ENCODE peak calls at places on chromosomes 3 and 15, in nine cellular contexts. R is HCT116, Q is transverse colon, B is GM23338, K is upper lobe of left lung, D is stomach, U is endothelial cell of umbilical vein, N is GM12892, L is HepG2. F is an unnamed sample.

GRCh38 chr15:48242015-48242414 is 35.9 kb downstream of the SLC12A1 start:
- DNase-seq in R (no peak), Q (no peak), B (no peak), K (no peak), D (no peak), U (no peak), N (no peak), L (no peak), F (no peak)

GRCh38 chr3:36695769-36696137 is 68.6 kb downstream of the DCLK3 start:
- DNase-seq in R (no peak), Q (no peak), B (no peak), K (no peak), D (no peak), U (no peak), N (no peak), L (no peak), F (no peak)

GRCh38 chr3:116148881-116149530 is 296.3 kb downstream of the LSAMP start:
- DNase-seq in R (no peak), Q (no peak), B (no peak), K (no peak), D (no peak), U (no peak), N (no peak), L (peak), F (no peak)

GRCh38 chr15:89553632-89554031 is 21.6 kb upstream of the TICRR start:
- DNase-seq in R (no peak), Q (no peak), B (no peak), K (no peak), D (no peak), U (no peak), N (no peak), L (no peak), F (no peak)

GRCh38 chr3:108393128-108393900 is 97.0 kb downstream of the HHLA2 start:
- DNase-seq in R (no peak), Q (no peak), B (no peak), K (no peak), D (no peak), U (no peak), N (no peak), L (no peak), F (no peak)

GRCh38 chr15:29924750-29925149 is 102.5 kb upstream of the TJP1 start:
- DNase-seq in R (no peak), Q (peak), B (peak), K (no peak), D (no peak), U (peak), N (no peak), L (peak), F (no peak)

GRCh38 chr15:58043192-58043903 is 22.2 kb downstream of the ALDH1A2 start:
- DNase-seq in R (peak), Q (peak), B (peak), K (no peak), D (peak), U (peak), N (no peak), L (peak), F (no peak)

GRCh38 chr15:67862771-67863441 is 23.1 kb upstream of the RNU6-1 start:
- DNase-seq in R (no peak), Q (no peak), B (no peak), K (no peak), D (no peak), U (no peak), N (no peak), L (no peak), F (no peak)

GRCh38 chr15:25891108-25891507 is 28.0 kb upstream of the ATP10A start:
- DNase-seq in R (no peak), Q (no peak), B (no peak), K (no peak), D (no peak), U (no peak), N (no peak), L (no peak), F (no peak)

GRCh38 chr3:143119974-143120715 is 574 bp downstream of the CHST2 start:
- DNase-seq in R (no peak), Q (peak), B (peak), K (peak), D (no peak), U (peak), N (peak), L (no peak), F (no peak)

GRCh38 chr15:73840771-73841170 is 32.6 kb upstream of the TBC1D21 start:
- DNase-seq in R (no peak), Q (no peak), B (no peak), K (no peak), D (no peak), U (no peak), N (no peak), L (no peak), F (no peak)

GRCh38 chr3:194485876-194486539 is 794 bp downstream of the ATP13A3 start:
- DNase-seq in R (no peak), Q (peak), B (peak), K (peak), D (peak), U (peak), N (peak), L (no peak), F (peak)

GRCh38 chr3:40985195-40985594 is 214.1 kb upstream of the CTNNB1 start:
- DNase-seq in R (no peak), Q (peak), B (no peak), K (no peak), D (no peak), U (peak), N (no peak), L (no peak), F (no peak)

GRCh38 chr3:134797080-134797801 is 2.2 kb downstream of the EPHB1 start:
- DNase-seq in R (no peak), Q (no peak), B (peak), K (peak), D (no peak), U (no peak), N (no peak), L (no peak), F (no peak)

GRCh38 chr3:34106879-34107278 is 308.4 kb downstream of the PDCD6IP start:
- DNase-seq in R (peak), Q (peak), B (peak), K (no peak), D (peak), U (peak), N (no peak), L (no peak), F (peak)

GRCh38 chr15:86644319-86644718 is 564.6 kb downstream of the AGBL1 start:
- DNase-seq in R (no peak), Q (no peak), B (no peak), K (no peak), D (no peak), U (no peak), N (no peak), L (no peak), F (no peak)

GRCh38 chr15:85494035-85494793 is 113.8 kb downstream of the AKAP13 start:
- DNase-seq in R (peak), Q (no peak), B (no peak), K (no peak), D (no peak), U (peak), N (no peak), L (no peak), F (no peak)

GRCh38 chr3:17500618-17501017 is 241.8 kb downstream of the TBC1D5 start:
- DNase-seq in R (peak), Q (no peak), B (no peak), K (no peak), D (no peak), U (peak), N (no peak), L (no peak), F (no peak)

GRCh38 chr15:101025896-101026631 is 106.9 kb downstream of the LRRK1 start:
- DNase-seq in R (no peak), Q (peak), B (no peak), K (peak), D (peak), U (no peak), N (no peak), L (no peak), F (no peak)

GRCh38 chr3:175150812-175151411 is 291.8 kb downstream of the NAALADL2 start:
- DNase-seq in R (peak), Q (peak), B (no peak), K (no peak), D (no peak), U (no peak), N (no peak), L (no peak), F (no peak)

GRCh38 chr3:194536883-194537637 is 50.3 kb upstream of the ATP13A3 start:
- DNase-seq in R (no peak), Q (peak), B (no peak), K (no peak), D (peak), U (peak), N (no peak), L (peak), F (no peak)

GRCh38 chr3:114460459-114460858 is 166.6 kb downstream of the TIGIT start:
- DNase-seq in R (no peak), Q (no peak), B (no peak), K (no peak), D (no peak), U (no peak), N (no peak), L (no peak), F (no peak)

GRCh38 chr15:58572521-58572920 is 140.7 kb downstream of the LIPC start:
- DNase-seq in R (no peak), Q (no peak), B (no peak), K (no peak), D (no peak), U (no peak), N (no peak), L (no peak), F (no peak)

GRCh38 chr3:194269610-194270145 is 81.5 kb downstream of the CPN2 start:
- DNase-seq in R (peak), Q (peak), B (peak), K (peak), D (peak), U (peak), N (no peak), L (no peak), F (no peak)

GRCh38 chr3:99702953-99703352 is 64.6 kb downstream of the COL8A1 start:
- DNase-seq in R (no peak), Q (no peak), B (no peak), K (no peak), D (no peak), U (no peak), N (no peak), L (no peak), F (no peak)

GRCh38 chr15:70375006-70375409 is 277.3 kb upstream of the TLE3 start:
- DNase-seq in R (no peak), Q (no peak), B (no peak), K (no peak), D (no peak), U (no peak), N (no peak), L (no peak), F (no peak)

GRCh38 chr15:32886441-32886840 is 168.6 kb downstream of the GREM1 start:
- DNase-seq in R (no peak), Q (no peak), B (peak), K (no peak), D (no peak), U (no peak), N (no peak), L (no peak), F (no peak)

GRCh38 chr3:188299713-188300112 is 145.8 kb downstream of the LPP start:
- DNase-seq in R (no peak), Q (no peak), B (no peak), K (no peak), D (no peak), U (no peak), N (no peak), L (no peak), F (no peak)

GRCh38 chr3:16151109-16151508 is 23.4 kb upstream of the GALNT15 start:
- DNase-seq in R (no peak), Q (peak), B (no peak), K (no peak), D (no peak), U (peak), N (no peak), L (no peak), F (no peak)

GRCh38 chr3:98977520-98977919 is 76.0 kb upstream of the DCBLD2 start:
- DNase-seq in R (peak), Q (no peak), B (no peak), K (no peak), D (no peak), U (peak), N (no peak), L (peak), F (no peak)

GRCh38 chr3:70726966-70727365 is 414.5 kb upstream of the MDFIC2 start:
- DNase-seq in R (no peak), Q (no peak), B (no peak), K (no peak), D (no peak), U (no peak), N (no peak), L (no peak), F (no peak)

GRCh38 chr15:42384597-42384996 is 25.3 kb downstream of the CAPN3 start:
- DNase-seq in R (no peak), Q (no peak), B (peak), K (no peak), D (no peak), U (no peak), N (no peak), L (no peak), F (no peak)

DNA sequence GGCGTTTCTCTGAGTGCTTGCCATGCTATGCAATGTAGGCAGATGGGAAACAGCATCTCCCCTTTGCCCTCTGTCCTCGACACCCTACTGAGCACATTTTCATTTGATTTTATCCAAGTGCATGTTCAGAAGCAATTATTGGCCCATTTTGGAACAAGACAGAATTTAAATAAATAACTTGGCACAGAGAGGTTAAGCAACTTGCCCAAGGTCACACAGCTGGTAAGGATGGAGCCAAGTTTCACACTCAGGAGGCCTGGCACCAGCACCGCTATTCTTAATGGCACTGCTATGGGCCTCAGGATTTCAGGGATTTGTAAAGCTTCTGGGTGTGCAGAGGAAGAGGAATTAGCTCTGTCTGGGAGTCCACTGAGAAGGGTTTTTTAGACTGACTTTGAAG is 2.5 kb upstream of the GRIP2 start:
- DNase-seq in R (no peak), Q (no peak), B (no peak), K (no peak), D (no peak), U (no peak), N (no peak), L (no peak), F (no peak)
- TF ChIP-seq POLR2AphosphoS5 in R (no peak), Q (no peak), B (no peak), K (no peak), D (no peak), U (no peak), N (no peak), L (no peak), F (no peak)

GRCh38 chr15:64731012-64731806 is 44.2 kb downstream of the RBPMS2 start:
- DNase-seq in R (peak), Q (peak), B (peak), K (no peak), D (peak), U (peak), N (peak), L (peak), F (peak)
- TF ChIP-seq POLR2AphosphoS5 in R (no peak), Q (no peak), B (peak), K (no peak), D (no peak), U (no peak), N (no peak), L (no peak), F (no peak)

DNA sequence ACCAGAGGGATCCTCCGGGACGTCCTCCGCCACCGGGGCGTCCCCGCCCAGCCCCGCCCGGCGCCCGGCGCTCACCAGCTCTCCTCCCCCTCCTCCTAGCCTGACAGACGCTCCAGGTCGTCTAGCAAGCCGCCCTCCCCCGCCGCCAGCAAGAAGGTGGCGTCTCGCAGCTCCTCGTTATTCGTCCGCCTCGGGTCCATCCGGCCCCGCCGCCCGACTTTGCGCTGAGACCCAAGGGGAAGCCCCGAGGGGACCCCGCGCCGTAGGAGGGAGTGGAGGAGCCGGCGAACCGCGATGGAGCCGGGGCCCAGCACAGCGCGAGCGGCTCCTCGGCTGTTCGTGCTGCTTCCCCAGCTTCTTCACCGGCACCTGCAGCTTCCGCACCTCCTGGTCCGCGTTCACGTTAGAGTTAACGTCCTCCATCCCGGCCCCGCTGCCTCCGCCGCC is 26.3 kb upstream of the MTHFS start:
- DNase-seq in R (no peak), Q (peak), B (peak), K (peak), D (peak), U (peak), N (peak), L (peak), F (peak)
- TF ChIP-seq POLR2AphosphoS5 in R (no peak), Q (peak), B (no peak), K (peak), D (peak), U (no peak), N (no peak), L (no peak), F (peak)

DNA sequence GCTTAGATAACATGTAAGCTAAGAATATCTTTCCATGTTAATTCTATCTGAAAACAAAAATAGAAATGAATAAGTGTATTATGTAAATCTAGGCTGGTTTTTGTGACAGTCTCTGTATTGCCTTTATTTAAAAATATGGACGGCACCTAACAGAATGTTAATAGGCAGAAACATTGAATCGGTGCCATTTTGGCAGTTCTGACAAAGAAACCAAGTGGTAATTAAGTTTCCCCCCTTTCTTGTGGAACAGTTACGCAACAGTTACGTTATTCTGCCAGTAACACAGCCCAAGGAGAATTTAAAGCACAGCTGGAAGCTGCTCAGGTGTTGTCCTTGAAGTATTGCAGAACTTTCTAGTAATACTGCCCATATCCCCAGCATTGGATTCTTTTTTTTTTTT is 21.5 kb downstream of the LARS2 start:
- DNase-seq in R (no peak), Q (no peak), B (no peak), K (no peak), D (no peak), U (no peak), N (no peak), L (no peak), F (peak)
- TF ChIP-seq POLR2AphosphoS5 in R (no peak), Q (peak), B (no peak), K (no peak), D (no peak), U (no peak), N (no peak), L (no peak), F (no peak)

DNA sequence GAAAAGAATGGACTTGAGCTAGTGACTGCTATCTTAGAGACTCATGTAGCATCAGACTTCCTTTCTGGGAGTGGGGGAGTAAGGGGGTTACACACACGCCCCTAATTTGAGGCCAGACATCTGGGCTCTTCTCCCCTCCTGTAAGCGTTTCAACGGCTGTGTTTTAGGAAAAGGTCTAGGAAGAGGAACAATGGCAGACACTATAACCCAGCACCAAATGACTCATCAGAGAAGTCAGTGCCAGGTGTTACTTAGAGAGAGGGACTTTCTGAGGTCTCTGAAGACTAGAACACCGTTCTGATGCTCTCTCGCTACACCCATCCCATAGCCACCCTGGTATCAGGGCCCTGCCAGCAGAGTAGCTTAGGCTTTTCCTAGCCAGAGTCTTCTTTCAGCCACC is 65.5 kb downstream of the SSUH2 start:
- DNase-seq in R (no peak), Q (no peak), B (no peak), K (no peak), D (no peak), U (no peak), N (peak), L (no peak), F (peak)
- TF ChIP-seq POLR2AphosphoS5 in R (no peak), Q (no peak), B (no peak), K (no peak), D (no peak), U (no peak), N (no peak), L (no peak), F (peak)